ENCODE peak calls at places on chromosome 15, in seven cellular contexts. One of them, this sample, is unnamed.

GRCh38 chr15:40858706-40859105 is 14.9 kb downstream of the SPINT1 start:
- DNase-seq in A549: no peak
- DNase-seq in body of pancreas: peak; percentile 65
- DNase-seq in sigmoid colon: no peak
- DNase-seq in transverse colon: no peak
- DNase-seq in stomach: no peak
- DNase-seq in uterus: no peak
- DNase-seq in this sample: no peak

GRCh38 chr15:64209680-64210334 is 47.0 kb upstream of the PPIB start:
- DNase-seq in A549: peak; percentile 64
- DNase-seq in body of pancreas: no peak
- DNase-seq in sigmoid colon: no peak
- DNase-seq in stomach: no peak
- DNase-seq in transverse colon: no peak
- DNase-seq in uterus: no peak
- DNase-seq in this sample: no peak

GRCh38 chr15:93152264-93152884 is 63.4 kb upstream of the RGMA start:
- DNase-seq in sigmoid colon: no peak
- DNase-seq in A549: no peak
- DNase-seq in transverse colon: peak; percentile 18
- DNase-seq in uterus: no peak
- DNase-seq in stomach: no peak
- DNase-seq in body of pancreas: no peak
- DNase-seq in this sample: no peak

GRCh38 chr15:68347392-68347791 is 69.8 kb downstream of the FEM1B start:
- DNase-seq in stomach: no peak
- DNase-seq in sigmoid colon: no peak
- DNase-seq in A549: no peak
- DNase-seq in body of pancreas: no peak
- DNase-seq in transverse colon: no peak
- DNase-seq in uterus: no peak
- DNase-seq in this sample: no peak

GRCh38 chr15:29043731-29044485 is 158.1 kb downstream of the APBA2 start:
- DNase-seq in stomach: no peak
- DNase-seq in A549: no peak
- DNase-seq in sigmoid colon: no peak
- DNase-seq in transverse colon: no peak
- DNase-seq in body of pancreas: no peak
- DNase-seq in uterus: no peak
- DNase-seq in this sample: no peak

GRCh38 chr15:33154366-33155166 is 39.9 kb downstream of the FMN1 start:
- DNase-seq in transverse colon: peak; percentile 30
- DNase-seq in uterus: no peak
- DNase-seq in A549: no peak
- DNase-seq in body of pancreas: peak; percentile 76
- DNase-seq in stomach: no peak
- DNase-seq in sigmoid colon: peak; percentile 76
- DNase-seq in this sample: peak; percentile 87

GRCh38 chr15:50873935-50874353 is 34.5 kb upstream of the AP4E1 start:
- DNase-seq in transverse colon: no peak
- DNase-seq in body of pancreas: no peak
- DNase-seq in sigmoid colon: no peak
- DNase-seq in uterus: no peak
- DNase-seq in A549: no peak
- DNase-seq in stomach: no peak
- DNase-seq in this sample: no peak

GRCh38 chr15:69557340-69558137 is 104.9 kb downstream of the RPLP1 start:
- DNase-seq in uterus: no peak
- DNase-seq in A549: peak; percentile 96
- DNase-seq in sigmoid colon: no peak
- DNase-seq in body of pancreas: peak; percentile 63
- DNase-seq in stomach: peak; percentile 37
- DNase-seq in transverse colon: peak; percentile 47
- DNase-seq in this sample: no peak

GRCh38 chr15:93706881-93707280 is 524.5 kb upstream of the MCTP2 start:
- DNase-seq in A549: no peak
- DNase-seq in transverse colon: no peak
- DNase-seq in sigmoid colon: no peak
- DNase-seq in uterus: no peak
- DNase-seq in stomach: no peak
- DNase-seq in body of pancreas: no peak
- DNase-seq in this sample: no peak

GRCh38 chr15:80210612-80211554 is 41.1 kb downstream of the CTXND1 start:
- DNase-seq in stomach: no peak
- DNase-seq in transverse colon: no peak
- DNase-seq in uterus: no peak
- DNase-seq in A549: no peak
- DNase-seq in body of pancreas: no peak
- DNase-seq in sigmoid colon: no peak
- DNase-seq in this sample: no peak

GRCh38 chr15:39782441-39783138 is at the start of gene FSIP1:
- DNase-seq in uterus: peak; percentile 97
- DNase-seq in A549: peak; percentile 94
- DNase-seq in sigmoid colon: peak; percentile 98
- DNase-seq in stomach: peak; percentile 97
- DNase-seq in body of pancreas: peak; percentile 97
- DNase-seq in transverse colon: peak; percentile 98
- DNase-seq in this sample: peak; percentile 99
- TF ChIP-seq POLR2A in uterus: peak; percentile 27
- TF ChIP-seq POLR2A in A549: peak; percentile 59
- TF ChIP-seq POLR2A in sigmoid colon: peak; percentile 61
- TF ChIP-seq POLR2A in stomach: no peak
- TF ChIP-seq POLR2A in body of pancreas: peak; percentile 77
- TF ChIP-seq POLR2A in transverse colon: peak; percentile 70
- TF ChIP-seq POLR2A in this sample: no peak

GRCh38 chr15:74134387-74135027 is 4.1 kb downstream of the ISLR2 start:
- DNase-seq in transverse colon: peak; percentile 38
- DNase-seq in A549: peak; percentile 37
- DNase-seq in stomach: peak; percentile 53
- DNase-seq in sigmoid colon: peak; percentile 73
- DNase-seq in body of pancreas: peak; percentile 62
- DNase-seq in uterus: peak; percentile 25
- DNase-seq in this sample: no peak

GRCh38 chr15:74131618-74132191 is 1.3 kb downstream of the ISLR2 start:
- DNase-seq in transverse colon: no peak
- DNase-seq in A549: no peak
- DNase-seq in stomach: no peak
- DNase-seq in sigmoid colon: no peak
- DNase-seq in uterus: no peak
- DNase-seq in body of pancreas: no peak
- DNase-seq in this sample: no peak

GRCh38 chr15:74132681-74133070 is 2.3 kb downstream of the ISLR2 start:
- DNase-seq in uterus: no peak
- DNase-seq in transverse colon: no peak
- DNase-seq in body of pancreas: no peak
- DNase-seq in sigmoid colon: no peak
- DNase-seq in stomach: no peak
- DNase-seq in A549: no peak
- DNase-seq in this sample: no peak

GRCh38 chr15:74133703-74134386 is 3.5 kb downstream of the ISLR2 start:
- DNase-seq in stomach: no peak
- DNase-seq in A549: no peak
- DNase-seq in body of pancreas: no peak
- DNase-seq in uterus: no peak
- DNase-seq in transverse colon: no peak
- DNase-seq in sigmoid colon: no peak
- DNase-seq in this sample: no peak

GRCh38 chr15:74133071-74133702 is 2.8 kb downstream of the ISLR2 start:
- DNase-seq in A549: no peak
- DNase-seq in uterus: no peak
- DNase-seq in stomach: no peak
- DNase-seq in transverse colon: no peak
- DNase-seq in sigmoid colon: no peak
- DNase-seq in body of pancreas: no peak
- DNase-seq in this sample: no peak
- TF ChIP-seq CTCF in A549: no peak
- TF ChIP-seq CTCF in uterus: no peak
- TF ChIP-seq CTCF in stomach: no peak
- TF ChIP-seq CTCF in transverse colon: no peak
- TF ChIP-seq CTCF in sigmoid colon: no peak
- TF ChIP-seq CTCF in body of pancreas: no peak
- TF ChIP-seq CTCF in this sample: no peak

GRCh38 chr15:78540135-78540954 is at the start of gene PSMA4:
- DNase-seq in body of pancreas: peak; percentile 89
- DNase-seq in uterus: peak; percentile 91
- DNase-seq in A549: peak; percentile 95
- DNase-seq in stomach: peak; percentile 94
- DNase-seq in sigmoid colon: peak; percentile 96
- DNase-seq in transverse colon: peak; percentile 94
- DNase-seq in this sample: peak; percentile 99
- TF ChIP-seq POLR2A in body of pancreas: peak; percentile 84
- TF ChIP-seq POLR2A in uterus: peak; percentile 54
- TF ChIP-seq POLR2A in A549: peak; percentile 95
- TF ChIP-seq POLR2A in stomach: no peak
- TF ChIP-seq POLR2A in sigmoid colon: peak; percentile 90
- TF ChIP-seq POLR2A in transverse colon: peak; percentile 85
- TF ChIP-seq POLR2A in this sample: no peak

GRCh38 chr15:53670701-53671100 is 88.8 kb downstream of the WDR72 start:
- DNase-seq in stomach: no peak
- DNase-seq in uterus: no peak
- DNase-seq in body of pancreas: no peak
- DNase-seq in A549: no peak
- DNase-seq in sigmoid colon: no peak
- DNase-seq in transverse colon: no peak
- DNase-seq in this sample: no peak

GRCh38 chr15:53671545-53671944 is 87.9 kb downstream of the WDR72 start:
- DNase-seq in stomach: no peak
- DNase-seq in body of pancreas: no peak
- DNase-seq in A549: no peak
- DNase-seq in sigmoid colon: no peak
- DNase-seq in uterus: no peak
- DNase-seq in transverse colon: no peak
- DNase-seq in this sample: no peak

GRCh38 chr15:53665930-53666329 is 93.5 kb downstream of the WDR72 start:
- DNase-seq in A549: no peak
- DNase-seq in uterus: no peak
- DNase-seq in sigmoid colon: no peak
- DNase-seq in transverse colon: no peak
- DNase-seq in body of pancreas: peak; percentile 2
- DNase-seq in stomach: no peak
- DNase-seq in this sample: no peak
- TF ChIP-seq CTCF in A549: peak; percentile 59
- TF ChIP-seq CTCF in uterus: no peak
- TF ChIP-seq CTCF in sigmoid colon: no peak
- TF ChIP-seq CTCF in transverse colon: peak; percentile 13
- TF ChIP-seq CTCF in body of pancreas: peak; percentile 49
- TF ChIP-seq CTCF in stomach: no peak
- TF ChIP-seq CTCF in this sample: no peak

GRCh38 chr15:88913850-88914169 is 631 bp upstream of the MFGE8 start:
- DNase-seq in A549: no peak
- DNase-seq in uterus: no peak
- DNase-seq in sigmoid colon: no peak
- DNase-seq in transverse colon: no peak
- DNase-seq in body of pancreas: no peak
- DNase-seq in stomach: no peak
- DNase-seq in this sample: no peak
- TF ChIP-seq POLR2A in A549: no peak
- TF ChIP-seq POLR2A in uterus: no peak
- TF ChIP-seq POLR2A in sigmoid colon: no peak
- TF ChIP-seq POLR2A in transverse colon: no peak
- TF ChIP-seq POLR2A in body of pancreas: no peak
- TF ChIP-seq POLR2A in stomach: no peak
- TF ChIP-seq POLR2A in this sample: no peak

GRCh38 chr15:41858756-41859155 is 20.1 kb downstream of the PLA2G4B start:
- DNase-seq in body of pancreas: no peak
- DNase-seq in uterus: no peak
- DNase-seq in sigmoid colon: no peak
- DNase-seq in stomach: no peak
- DNase-seq in A549: no peak
- DNase-seq in transverse colon: no peak
- DNase-seq in this sample: no peak
- TF ChIP-seq CTCF in body of pancreas: no peak
- TF ChIP-seq CTCF in uterus: no peak
- TF ChIP-seq CTCF in sigmoid colon: no peak
- TF ChIP-seq CTCF in stomach: no peak
- TF ChIP-seq CTCF in A549: no peak
- TF ChIP-seq CTCF in transverse colon: no peak
- TF ChIP-seq CTCF in this sample: no peak

GRCh38 chr15:73997986-73998385 is 3.5 kb downstream of the PML start:
- DNase-seq in stomach: no peak
- DNase-seq in sigmoid colon: peak; percentile 62
- DNase-seq in body of pancreas: no peak
- DNase-seq in A549: no peak
- DNase-seq in transverse colon: no peak
- DNase-seq in uterus: no peak
- DNase-seq in this sample: peak; percentile 86
- TF ChIP-seq POLR2A in stomach: no peak
- TF ChIP-seq POLR2A in sigmoid colon: no peak
- TF ChIP-seq POLR2A in body of pancreas: no peak
- TF ChIP-seq POLR2A in A549: no peak
- TF ChIP-seq POLR2A in transverse colon: no peak
- TF ChIP-seq POLR2A in uterus: no peak
- TF ChIP-seq POLR2A in this sample: no peak

DNA sequence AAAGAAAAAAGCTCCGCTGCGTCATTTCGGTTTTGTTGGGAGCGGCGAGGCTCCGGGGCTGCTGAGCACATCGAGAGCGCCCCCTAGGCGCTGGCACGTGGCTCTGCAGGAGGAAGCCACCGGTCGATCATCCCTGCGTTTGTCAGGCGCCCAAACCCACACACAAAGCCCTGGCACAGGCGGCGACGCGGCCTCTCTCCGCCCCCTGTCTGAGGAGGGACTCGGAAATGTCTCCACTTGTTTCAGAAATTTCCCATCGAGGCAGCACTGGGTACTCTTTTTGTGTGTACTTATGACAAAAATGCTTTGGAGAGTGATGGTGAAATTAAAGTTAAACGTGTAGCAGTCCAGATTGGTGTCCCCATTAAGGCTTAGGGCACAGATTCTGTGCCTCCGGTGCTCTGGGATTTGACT is 407.3 kb upstream of the ONECUT1 start:
- DNase-seq in stomach: peak; percentile 63
- DNase-seq in A549: peak; percentile 80
- DNase-seq in uterus: no peak
- DNase-seq in transverse colon: peak; percentile 58
- DNase-seq in body of pancreas: peak; percentile 79
- DNase-seq in sigmoid colon: peak; percentile 70
- DNase-seq in this sample: peak; percentile 23
- TF ChIP-seq CTCF in stomach: no peak
- TF ChIP-seq CTCF in A549: peak; percentile 97
- TF ChIP-seq CTCF in uterus: peak; percentile 42
- TF ChIP-seq CTCF in transverse colon: peak; percentile 85
- TF ChIP-seq CTCF in body of pancreas: peak; percentile 93
- TF ChIP-seq CTCF in sigmoid colon: peak; percentile 44
- TF ChIP-seq CTCF in this sample: no peak

GRCh38 chr15:90101969-90102890 is at the start of gene IDH2:
- DNase-seq in body of pancreas: peak; percentile 85
- DNase-seq in transverse colon: peak; percentile 87
- DNase-seq in uterus: peak; percentile 81
- DNase-seq in stomach: peak; percentile 88
- DNase-seq in A549: peak; percentile 78
- DNase-seq in sigmoid colon: peak; percentile 89
- DNase-seq in this sample: no peak
- TF ChIP-seq POLR2A in body of pancreas: peak; percentile 90
- TF ChIP-seq POLR2A in transverse colon: peak; percentile 79
- TF ChIP-seq POLR2A in uterus: peak; percentile 93
- TF ChIP-seq POLR2A in stomach: no peak
- TF ChIP-seq POLR2A in A549: peak; percentile 97
- TF ChIP-seq POLR2A in sigmoid colon: peak; percentile 82
- TF ChIP-seq POLR2A in this sample: no peak